ENCODE peak calls at places on chromosomes 13 and 19, in six cellular contexts. One of them, this sample, is unnamed.
A peak's percentile ranks its signal among the peaks of the same experiment; 100 is the strongest.

GRCh38 chr13:26968431-26969335 is 202.9 kb downstream of the USP12 start:
- DNase-seq in heart left ventricle: no peak
- DNase-seq in effector memory CD4-positive, alpha-beta T cell: no peak
- DNase-seq in breast epithelium: no peak
- DNase-seq in CD4-positive, alpha-beta T cell: no peak
- DNase-seq in neural progenitor cell: no peak
- DNase-seq in this sample: peak; percentile 48

GRCh38 chr13:87344176-87344575 is 327.0 kb upstream of the SLITRK5 start:
- DNase-seq in neural progenitor cell: no peak
- DNase-seq in effector memory CD4-positive, alpha-beta T cell: no peak
- DNase-seq in breast epithelium: no peak
- DNase-seq in CD4-positive, alpha-beta T cell: no peak
- DNase-seq in heart left ventricle: no peak
- DNase-seq in this sample: no peak

GRCh38 chr13:79307866-79308298 is 98.2 kb downstream of the RBM26 start:
- DNase-seq in neural progenitor cell: peak; percentile 6
- DNase-seq in heart left ventricle: peak; percentile 22
- DNase-seq in CD4-positive, alpha-beta T cell: no peak
- DNase-seq in breast epithelium: no peak
- DNase-seq in effector memory CD4-positive, alpha-beta T cell: no peak
- DNase-seq in this sample: no peak

GRCh38 chr19:13887039-13887438 is 10.1 kb downstream of the NANOS3 start:
- DNase-seq in CD4-positive, alpha-beta T cell: no peak
- DNase-seq in breast epithelium: peak; percentile 61
- DNase-seq in effector memory CD4-positive, alpha-beta T cell: no peak
- DNase-seq in heart left ventricle: no peak
- DNase-seq in neural progenitor cell: no peak
- DNase-seq in this sample: no peak

GRCh38 chr13:51995677-51996551 is 15.3 kb downstream of the ATP7B start:
- DNase-seq in neural progenitor cell: peak; percentile 55
- DNase-seq in CD4-positive, alpha-beta T cell: no peak
- DNase-seq in heart left ventricle: peak; percentile 65
- DNase-seq in effector memory CD4-positive, alpha-beta T cell: no peak
- DNase-seq in breast epithelium: no peak
- DNase-seq in this sample: no peak

GRCh38 chr13:112066624-112067004 is 335 bp upstream of the SOX1 start:
- DNase-seq in heart left ventricle: peak; percentile 55
- DNase-seq in breast epithelium: no peak
- DNase-seq in effector memory CD4-positive, alpha-beta T cell: peak; percentile 21
- DNase-seq in neural progenitor cell: peak; percentile 94
- DNase-seq in CD4-positive, alpha-beta T cell: peak; percentile 50
- DNase-seq in this sample: no peak

GRCh38 chr13:97275775-97276501 is 53.8 kb downstream of the MBNL2 start:
- DNase-seq in breast epithelium: no peak
- DNase-seq in CD4-positive, alpha-beta T cell: no peak
- DNase-seq in neural progenitor cell: no peak
- DNase-seq in effector memory CD4-positive, alpha-beta T cell: no peak
- DNase-seq in heart left ventricle: no peak
- DNase-seq in this sample: no peak

GRCh38 chr13:87259479-87260083 is 411.6 kb upstream of the SLITRK5 start:
- DNase-seq in heart left ventricle: no peak
- DNase-seq in CD4-positive, alpha-beta T cell: no peak
- DNase-seq in effector memory CD4-positive, alpha-beta T cell: no peak
- DNase-seq in neural progenitor cell: peak; percentile 61
- DNase-seq in breast epithelium: no peak
- DNase-seq in this sample: no peak

GRCh38 chr19:6412111-6412999 is 12.3 kb downstream of the KHSRP start:
- DNase-seq in CD4-positive, alpha-beta T cell: peak; percentile 36
- DNase-seq in breast epithelium: no peak
- DNase-seq in effector memory CD4-positive, alpha-beta T cell: peak; percentile 23
- DNase-seq in heart left ventricle: no peak
- DNase-seq in neural progenitor cell: peak; percentile 68
- DNase-seq in this sample: peak; percentile 66

GRCh38 chr13:83882626-83882959 is 319 bp upstream of the SLITRK1 start:
- DNase-seq in CD4-positive, alpha-beta T cell: no peak
- DNase-seq in breast epithelium: no peak
- DNase-seq in neural progenitor cell: no peak
- DNase-seq in effector memory CD4-positive, alpha-beta T cell: no peak
- DNase-seq in heart left ventricle: no peak
- DNase-seq in this sample: no peak

GRCh38 chr13:83881917-83882625 is at the start of gene SLITRK1:
- DNase-seq in effector memory CD4-positive, alpha-beta T cell: no peak
- DNase-seq in neural progenitor cell: peak; percentile 94
- DNase-seq in CD4-positive, alpha-beta T cell: no peak
- DNase-seq in breast epithelium: no peak
- DNase-seq in heart left ventricle: no peak
- DNase-seq in this sample: no peak

GRCh38 chr13:83880275-83881027 is 1.8 kb downstream of the SLITRK1 start:
- DNase-seq in neural progenitor cell: peak; percentile 26
- DNase-seq in breast epithelium: no peak
- DNase-seq in heart left ventricle: no peak
- DNase-seq in effector memory CD4-positive, alpha-beta T cell: no peak
- DNase-seq in CD4-positive, alpha-beta T cell: no peak
- DNase-seq in this sample: no peak

GRCh38 chr13:83879431-83880171 is 2.7 kb downstream of the SLITRK1 start:
- DNase-seq in heart left ventricle: no peak
- DNase-seq in effector memory CD4-positive, alpha-beta T cell: no peak
- DNase-seq in CD4-positive, alpha-beta T cell: no peak
- DNase-seq in neural progenitor cell: peak; percentile 43
- DNase-seq in breast epithelium: no peak
- DNase-seq in this sample: no peak

DNA sequence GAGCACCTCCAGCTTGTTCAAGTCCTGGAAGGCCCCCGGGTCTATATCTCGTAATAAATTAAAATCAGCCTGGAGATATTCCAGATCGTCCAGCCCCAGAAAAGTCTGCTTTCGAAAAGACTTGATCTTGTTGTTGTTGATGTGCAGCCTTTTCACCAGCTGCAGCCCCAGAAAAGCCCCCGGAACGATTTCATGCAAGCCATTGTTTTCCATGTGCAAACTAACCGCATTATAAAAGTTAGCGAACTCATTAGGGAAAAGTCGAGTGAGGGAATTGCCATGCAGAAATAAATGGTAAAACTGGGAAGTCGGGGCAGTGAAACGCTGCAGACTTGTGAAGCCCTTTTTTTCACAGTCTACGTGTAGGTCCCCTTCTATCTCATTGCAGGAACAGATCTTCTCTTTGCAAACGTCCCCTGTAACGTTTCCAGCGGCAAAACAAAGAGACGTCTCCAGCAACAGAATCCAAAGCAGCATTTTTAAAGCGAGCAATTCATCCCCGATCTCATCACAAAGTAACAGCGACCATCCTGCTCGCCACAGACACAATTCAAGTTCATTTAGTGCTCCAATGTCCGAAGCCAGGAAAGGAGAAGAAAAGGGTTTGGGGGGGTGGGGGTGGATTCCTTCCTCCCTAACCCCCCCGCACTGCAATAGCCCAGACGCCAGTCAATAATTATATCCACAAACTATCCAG is 1.1 kb downstream of the SLITRK1 start:
- DNase-seq in effector memory CD4-positive, alpha-beta T cell: no peak
- DNase-seq in heart left ventricle: no peak
- DNase-seq in neural progenitor cell: peak; percentile 8
- DNase-seq in CD4-positive, alpha-beta T cell: no peak
- DNase-seq in breast epithelium: no peak
- DNase-seq in this sample: no peak
- H3K27me3 ChIP-seq in effector memory CD4-positive, alpha-beta T cell: peaks cover 13% of the 10 kb centered on the region
- H3K27me3 ChIP-seq in heart left ventricle: peaks cover 69% of the 10 kb centered on the region
- H3K27me3 ChIP-seq in neural progenitor cell: peaks cover 50% of the 10 kb centered on the region
- H3K27me3 ChIP-seq in CD4-positive, alpha-beta T cell: peaks cover 43% of the 10 kb centered on the region
- H3K27me3 ChIP-seq in breast epithelium: peaks cover 53% of the 10 kb centered on the region
- H3K27me3 ChIP-seq in this sample: peaks cover 5% of the 10 kb centered on the region

GRCh38 chr19:33745297-33745696 is 51.4 kb upstream of the KCTD15 start:
- DNase-seq in heart left ventricle: no peak
- DNase-seq in neural progenitor cell: no peak
- DNase-seq in effector memory CD4-positive, alpha-beta T cell: no peak
- DNase-seq in CD4-positive, alpha-beta T cell: no peak
- DNase-seq in breast epithelium: no peak
- DNase-seq in this sample: no peak
- H3K27me3 ChIP-seq in heart left ventricle: peaks cover 10% of the 10 kb centered on the region
- H3K27me3 ChIP-seq in neural progenitor cell: peaks cover 5% of the 10 kb centered on the region
- H3K27me3 ChIP-seq in effector memory CD4-positive, alpha-beta T cell: no peaks in the 10 kb centered on the region
- H3K27me3 ChIP-seq in CD4-positive, alpha-beta T cell: peaks cover 4% of the 10 kb centered on the region
- H3K27me3 ChIP-seq in breast epithelium: peaks cover 31% of the 10 kb centered on the region
- H3K27me3 ChIP-seq in this sample: no peaks in the 10 kb centered on the region

GRCh38 chr13:99977912-99978780 is 3.4 kb upstream of the ZIC2 start:
- DNase-seq in neural progenitor cell: peak; percentile 84
- DNase-seq in CD4-positive, alpha-beta T cell: no peak
- DNase-seq in effector memory CD4-positive, alpha-beta T cell: no peak
- DNase-seq in breast epithelium: no peak
- DNase-seq in heart left ventricle: no peak
- DNase-seq in this sample: no peak

GRCh38 chr13:99980201-99981114 is 1.1 kb upstream of the ZIC2 start:
- DNase-seq in heart left ventricle: no peak
- DNase-seq in breast epithelium: peak; percentile 38
- DNase-seq in effector memory CD4-positive, alpha-beta T cell: peak; percentile 30
- DNase-seq in CD4-positive, alpha-beta T cell: no peak
- DNase-seq in neural progenitor cell: peak; percentile 96
- DNase-seq in this sample: no peak

GRCh38 chr13:99981115-99982020 is at the start of gene ZIC2:
- DNase-seq in effector memory CD4-positive, alpha-beta T cell: no peak
- DNase-seq in heart left ventricle: no peak
- DNase-seq in CD4-positive, alpha-beta T cell: no peak
- DNase-seq in neural progenitor cell: peak; percentile 96
- DNase-seq in breast epithelium: no peak
- DNase-seq in this sample: no peak

GRCh38 chr13:99978781-99979452 is 2.7 kb upstream of the ZIC2 start:
- DNase-seq in CD4-positive, alpha-beta T cell: no peak
- DNase-seq in breast epithelium: peak; percentile 15
- DNase-seq in neural progenitor cell: peak; percentile 92
- DNase-seq in effector memory CD4-positive, alpha-beta T cell: no peak
- DNase-seq in heart left ventricle: no peak
- DNase-seq in this sample: no peak

DNA sequence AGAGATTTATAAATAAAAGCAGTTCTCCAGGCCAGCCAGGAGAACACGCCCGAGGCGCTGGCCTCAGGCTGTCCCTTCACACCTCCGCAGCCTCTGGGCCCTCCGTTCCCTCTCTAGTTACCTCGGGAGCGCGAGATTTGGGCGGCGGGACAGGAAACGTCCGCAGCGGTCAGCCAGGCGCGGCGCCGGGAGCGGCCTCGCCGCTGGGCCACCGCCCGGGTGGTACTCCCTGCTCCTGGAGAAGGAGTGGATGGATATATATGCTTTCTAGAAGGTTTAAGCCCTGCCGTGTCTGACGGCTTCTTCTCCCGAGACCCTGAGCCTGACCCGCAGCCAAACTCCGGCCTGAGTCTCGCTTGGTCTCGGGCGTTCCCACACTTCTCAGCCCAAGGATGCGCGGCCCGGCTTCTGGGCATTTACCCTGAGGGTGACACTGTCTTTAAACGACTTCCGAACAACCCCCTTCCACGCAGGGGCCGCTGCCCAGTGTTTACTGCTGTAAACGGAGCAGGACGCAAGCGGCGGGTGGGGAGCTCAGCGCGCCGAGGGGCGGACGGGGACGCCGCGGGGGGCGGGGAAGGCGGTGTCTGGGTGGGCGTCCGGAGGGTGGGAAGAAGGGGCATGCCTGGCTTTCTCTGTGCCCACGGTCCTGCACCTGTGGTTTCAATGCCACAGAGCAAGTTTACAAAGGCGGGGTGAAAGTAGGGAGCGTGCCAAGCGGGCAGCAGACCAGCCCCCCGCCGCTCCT is 2.0 kb upstream of the ZIC2 start:
- DNase-seq in breast epithelium: peak; percentile 16
- DNase-seq in heart left ventricle: no peak
- DNase-seq in neural progenitor cell: peak; percentile 79
- DNase-seq in CD4-positive, alpha-beta T cell: no peak
- DNase-seq in effector memory CD4-positive, alpha-beta T cell: no peak
- DNase-seq in this sample: no peak
- H3K27me3 ChIP-seq in breast epithelium: peaks cover 100% of the 10 kb centered on the region
- H3K27me3 ChIP-seq in heart left ventricle: peaks cover 90% of the 10 kb centered on the region
- H3K27me3 ChIP-seq in neural progenitor cell: peaks cover 43% of the 10 kb centered on the region
- H3K27me3 ChIP-seq in CD4-positive, alpha-beta T cell: peaks cover 91% of the 10 kb centered on the region
- H3K27me3 ChIP-seq in effector memory CD4-positive, alpha-beta T cell: peaks cover 92% of the 10 kb centered on the region
- H3K27me3 ChIP-seq in this sample: peaks cover 100% of the 10 kb centered on the region

DNA sequence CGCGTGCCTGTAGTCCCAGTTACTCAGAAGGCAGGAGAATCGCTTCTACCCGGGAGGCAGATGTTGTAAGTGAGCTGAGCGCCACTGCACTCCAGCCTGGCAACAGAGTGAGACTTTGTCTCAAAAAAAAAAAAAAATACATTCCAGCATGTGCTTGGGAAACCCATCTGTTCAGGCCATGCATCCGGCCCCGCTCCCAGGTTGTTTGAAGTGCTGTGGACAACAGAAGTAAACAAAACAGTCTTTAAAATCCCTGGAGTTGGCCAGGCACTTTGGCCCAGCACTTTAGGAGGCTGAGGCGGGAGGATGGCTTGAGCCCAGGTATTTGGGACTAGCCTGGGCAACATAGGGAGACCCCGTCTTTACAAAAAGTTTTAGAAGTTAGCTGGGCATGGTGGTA is 3.2 kb upstream of the PTPRS start:
- DNase-seq in effector memory CD4-positive, alpha-beta T cell: no peak
- DNase-seq in heart left ventricle: no peak
- DNase-seq in CD4-positive, alpha-beta T cell: no peak
- DNase-seq in breast epithelium: no peak
- DNase-seq in neural progenitor cell: no peak
- DNase-seq in this sample: no peak
- H3K27me3 ChIP-seq in effector memory CD4-positive, alpha-beta T cell: peaks cover 10% of the 10 kb centered on the region
- H3K27me3 ChIP-seq in heart left ventricle: peaks cover 10% of the 10 kb centered on the region
- H3K27me3 ChIP-seq in CD4-positive, alpha-beta T cell: peaks cover 26% of the 10 kb centered on the region
- H3K27me3 ChIP-seq in breast epithelium: peaks cover 10% of the 10 kb centered on the region
- H3K27me3 ChIP-seq in neural progenitor cell: peaks cover 31% of the 10 kb centered on the region
- H3K27me3 ChIP-seq in this sample: peaks cover 12% of the 10 kb centered on the region

DNA sequence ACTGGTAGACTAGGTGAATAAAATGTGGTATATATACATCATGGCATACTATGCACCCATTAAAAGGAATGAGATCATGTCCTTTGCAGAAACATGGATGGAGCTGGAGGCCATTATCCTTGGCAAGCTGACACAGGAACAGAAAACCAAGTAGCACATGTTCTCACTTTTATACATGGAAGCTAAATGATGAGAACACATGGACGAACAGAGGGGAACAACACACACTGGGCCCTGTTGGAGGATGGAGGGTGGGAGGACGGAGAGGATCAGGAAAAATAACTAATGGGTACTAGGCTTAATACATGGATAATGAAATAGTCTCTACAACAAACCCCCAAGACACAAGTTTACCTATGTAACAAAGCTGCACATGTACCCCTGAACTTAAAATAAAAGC is 780.0 kb downstream of the DACH1 start:
- DNase-seq in heart left ventricle: no peak
- DNase-seq in effector memory CD4-positive, alpha-beta T cell: no peak
- DNase-seq in neural progenitor cell: no peak
- DNase-seq in CD4-positive, alpha-beta T cell: no peak
- DNase-seq in breast epithelium: no peak
- DNase-seq in this sample: no peak
- H3K27me3 ChIP-seq in heart left ventricle: no peaks in the 10 kb centered on the region
- H3K27me3 ChIP-seq in effector memory CD4-positive, alpha-beta T cell: no peaks in the 10 kb centered on the region
- H3K27me3 ChIP-seq in neural progenitor cell: no peaks in the 10 kb centered on the region
- H3K27me3 ChIP-seq in CD4-positive, alpha-beta T cell: no peaks in the 10 kb centered on the region
- H3K27me3 ChIP-seq in breast epithelium: no peaks in the 10 kb centered on the region
- H3K27me3 ChIP-seq in this sample: no peaks in the 10 kb centered on the region

GRCh38 chr13:47417485-47417884 is 520.6 kb upstream of the HTR2A start:
- DNase-seq in neural progenitor cell: no peak
- DNase-seq in CD4-positive, alpha-beta T cell: no peak
- DNase-seq in heart left ventricle: no peak
- DNase-seq in effector memory CD4-positive, alpha-beta T cell: no peak
- DNase-seq in breast epithelium: no peak
- DNase-seq in this sample: no peak
- H3K27me3 ChIP-seq in neural progenitor cell: no peaks in the 10 kb centered on the region
- H3K27me3 ChIP-seq in CD4-positive, alpha-beta T cell: no peaks in the 10 kb centered on the region
- H3K27me3 ChIP-seq in heart left ventricle: no peaks in the 10 kb centered on the region
- H3K27me3 ChIP-seq in effector memory CD4-positive, alpha-beta T cell: no peaks in the 10 kb centered on the region
- H3K27me3 ChIP-seq in breast epithelium: no peaks in the 10 kb centered on the region
- H3K27me3 ChIP-seq in this sample: no peaks in the 10 kb centered on the region

GRCh38 chr19:10427169-10427568 is 6.8 kb downstream of the PDE4A start:
- DNase-seq in breast epithelium: no peak
- DNase-seq in heart left ventricle: no peak
- DNase-seq in CD4-positive, alpha-beta T cell: no peak
- DNase-seq in neural progenitor cell: no peak
- DNase-seq in effector memory CD4-positive, alpha-beta T cell: no peak
- DNase-seq in this sample: no peak
- H3K27me3 ChIP-seq in breast epithelium: peaks cover 30% of the 10 kb centered on the region
- H3K27me3 ChIP-seq in heart left ventricle: peaks cover 35% of the 10 kb centered on the region
- H3K27me3 ChIP-seq in CD4-positive, alpha-beta T cell: peaks cover 52% of the 10 kb centered on the region
- H3K27me3 ChIP-seq in neural progenitor cell: peaks cover 100% of the 10 kb centered on the region
- H3K27me3 ChIP-seq in effector memory CD4-positive, alpha-beta T cell: peaks cover 1% of the 10 kb centered on the region
- H3K27me3 ChIP-seq in this sample: peaks cover 31% of the 10 kb centered on the region